ENCODE peak calls at places on chromosomes 6 and 20, in five cellular contexts. R is IMR-90, H is lung, J is ovary, O is WERI-Rb-1. A is an unnamed sample.

GRCh38 chr6:19979059-19979458 is 141.9 kb downstream of the ID4 start:
- DNase-seq in R (no peak), H (no peak), J (no peak), O (peak; percentile 77), A (no peak)

GRCh38 chr20:37327748-37328147 is 18.2 kb upstream of the SRC start:
- DNase-seq in R (peak; percentile 80), H (peak; percentile 62), J (peak; percentile 87), O (no peak), A (peak; percentile 95)

GRCh38 chr6:8279094-8279805 is 156.1 kb downstream of the SLC35B3 start:
- DNase-seq in R (no peak), H (no peak), J (no peak), O (no peak), A (no peak)

GRCh38 chr6:158321960-158322359 is 9.7 kb downstream of the TULP4 start:
- DNase-seq in R (peak; percentile 77), H (no peak), J (no peak), O (no peak), A (peak; percentile 89)

GRCh38 chr6:112879920-112880413 is 532.8 kb downstream of the RFPL4B start:
- DNase-seq in R (no peak), H (peak; percentile 40), J (no peak), O (peak; percentile 50), A (no peak)

GRCh38 chr20:16922834-16923233 is 174.7 kb downstream of the OTOR start:
- DNase-seq in R (peak; percentile 95), H (no peak), J (no peak), O (no peak), A (peak; percentile 15)

GRCh38 chr20:59825944-59826759 is 107.3 kb downstream of the SYCP2 start:
- DNase-seq in R (no peak), H (peak; percentile 68), J (no peak), O (no peak), A (no peak)

GRCh38 chr6:127118505-127119360 is at the start of gene RSPO3:
- DNase-seq in R (peak; percentile 18), H (no peak), J (no peak), O (peak; percentile 20), A (peak; percentile 42)

GRCh38 chr20:3296256-3297095 is 57.5 kb upstream of the SLC4A11 start:
- DNase-seq in R (no peak), H (no peak), J (no peak), O (no peak), A (no peak)

GRCh38 chr6:81722503-81723223 is 29.8 kb downstream of the TENT5A start:
- DNase-seq in R (no peak), H (no peak), J (no peak), O (no peak), A (no peak)

GRCh38 chr20:3371757-3372156 is 35.7 kb downstream of the DNAAF9 start:
- DNase-seq in R (no peak), H (no peak), J (no peak), O (no peak), A (peak; percentile 9)

GRCh38 chr20:36808317-36809257 is 35.0 kb upstream of the DSN1 start:
- DNase-seq in R (peak; percentile 89), H (peak; percentile 66), J (no peak), O (peak; percentile 69), A (peak; percentile 57)

GRCh38 chr6:24925661-24926060 is 10.1 kb downstream of the RIPOR2 start:
- DNase-seq in R (no peak), H (no peak), J (no peak), O (no peak), A (no peak)
- H3K4me3 ChIP-seq in R (no peak overlapping the region), H (no peak overlapping the region), J (no peak overlapping the region), O (no peak overlapping the region), A (no peak overlapping the region)

GRCh38 chr20:5786930-5787826 is 37.0 kb downstream of the SHLD1 start:
- DNase-seq in R (peak; percentile 64), H (no peak), J (peak; percentile 45), O (no peak), A (peak; percentile 86)
- TF ChIP-seq CTCF in R (no peak), H (no peak), J (no peak), O (no peak), A (no peak)

GRCh38 chr6:72760130-72760793 is 138.4 kb downstream of the KCNQ5 start:
- DNase-seq in R (peak; percentile 11), H (no peak), J (no peak), O (no peak), A (peak; percentile 54)
- H3K4me3 ChIP-seq in R (no peak overlapping the region), H (no peak overlapping the region), J (no peak overlapping the region), O (no peak overlapping the region), A (no peak overlapping the region)

DNA sequence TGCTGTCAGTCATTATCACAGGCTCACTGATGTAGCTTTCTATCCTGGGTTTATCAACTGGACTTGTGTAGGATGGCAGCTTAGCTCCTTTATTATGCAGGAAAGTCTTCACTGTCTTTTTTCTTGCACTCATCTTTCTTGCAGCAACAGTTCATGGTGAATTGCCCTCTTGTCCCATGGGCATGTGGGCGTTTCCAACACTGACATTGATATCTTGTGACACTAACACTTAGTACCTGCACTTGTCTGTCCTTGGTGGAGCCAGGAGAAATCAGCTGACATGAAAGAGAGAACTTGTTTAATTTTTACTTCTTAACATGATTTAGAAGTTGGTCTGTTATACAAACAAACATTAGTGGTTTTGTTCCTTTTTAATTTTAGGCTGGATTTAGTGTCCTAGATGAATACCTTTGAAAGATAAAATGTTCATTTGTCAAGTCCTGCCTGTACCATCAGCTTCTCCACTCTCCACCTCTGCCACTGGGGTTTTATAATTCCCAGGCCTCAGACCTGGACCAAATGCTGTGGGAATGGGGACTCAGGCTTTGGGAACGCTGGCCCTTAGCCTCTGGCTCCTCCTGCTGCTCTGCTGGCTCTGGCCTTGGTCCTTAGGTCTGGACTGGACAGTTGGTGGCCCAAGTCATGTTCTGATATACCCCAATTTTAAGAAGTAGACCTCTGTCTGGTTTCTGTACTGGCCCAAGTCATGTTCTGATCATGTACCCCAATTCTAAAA is 161.0 kb upstream of the LAMP5 start:
- DNase-seq in R (no peak), H (no peak), J (no peak), O (no peak), A (no peak)
- TF ChIP-seq CTCF in R (peak; percentile 17), H (no peak), J (no peak), O (peak; percentile 20), A (no peak)

DNA sequence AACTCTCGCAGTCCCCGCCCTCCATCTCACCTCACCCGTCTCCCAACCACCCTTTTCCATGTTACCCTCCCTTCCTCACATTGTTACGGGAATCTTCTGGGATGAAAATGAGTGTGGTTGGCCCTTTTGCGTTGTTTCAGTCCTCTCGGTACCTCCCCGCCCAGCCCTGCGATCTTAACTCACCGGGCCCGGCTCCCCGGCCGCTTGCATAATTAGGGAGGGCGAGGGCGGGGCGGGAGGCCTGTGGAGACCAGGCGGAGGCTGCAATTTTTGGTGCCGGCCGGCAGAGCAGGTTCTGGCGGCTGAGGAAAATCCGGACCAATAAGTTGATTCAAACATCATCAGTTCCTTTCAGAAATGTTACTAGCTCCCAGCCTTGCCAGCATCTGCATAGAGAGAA is 25.2 kb downstream of the TFAP2B start:
- DNase-seq in R (no peak), H (no peak), J (no peak), O (no peak), A (no peak)
- H3K4me3 ChIP-seq in R (no peak overlapping the region), H (no peak overlapping the region), J (no peak overlapping the region), O (no peak overlapping the region), A (no peak overlapping the region)